ENCODE peak calls at places on chromosomes 11 and 22, in eight cellular contexts. G is pulmonary artery endothelial cell; T is stimulated activated CD8-positive, alpha-beta memory T cell treated with anti-CD3 and anti-CD28 coated beads, Interleukin-7, amount 100 ng/mL, for 1 hour; R is stimulated activated CD4-positive, alpha-beta T cell treated with anti-CD3 and anti-CD28 coated beads, Interleukin-1b, Interleukin-23, amount 100 ng/mL, for 48 hours; E is fibroblast of the aortic adventitia; N is NCI-H748 treated with DMSO at 0.1 percent for 48 hours; V is M059J; F is mesothelial cell of epicardium. J is an unnamed sample.

GRCh38 chr11:22681281-22681812 is 14.9 kb downstream of the GAS2 start:
- DNase-seq in N (no peak), F (no peak), R (no peak), T (no peak), G (no peak), V (no peak), E (no peak), J (no peak)

GRCh38 chr11:79342686-79343085 is 98.1 kb downstream of the TENM4 start:
- DNase-seq in V (no peak), E (no peak), G (no peak), R (no peak), N (no peak), T (no peak), F (no peak), J (no peak)

GRCh38 chr11:16981651-16982194 is 32.5 kb downstream of the PLEKHA7 start:
- DNase-seq in R (no peak), F (no peak), V (peak), N (peak), G (no peak), E (peak), T (no peak), J (no peak)

GRCh38 chr11:13344818-13345217 is 67.2 kb downstream of the BMAL1 start:
- DNase-seq in R (no peak), N (no peak), G (no peak), V (no peak), E (no peak), F (no peak), T (no peak), J (no peak)

GRCh38 chr11:73229321-73230275 is 11.5 kb downstream of the P2RY2 start:
- DNase-seq in T (no peak), F (no peak), G (no peak), N (no peak), V (no peak), R (no peak), E (no peak), J (no peak)

GRCh38 chr11:112523477-112523876 is 262.8 kb upstream of the PLET1 start:
- DNase-seq in F (no peak), N (peak), T (no peak), R (no peak), E (peak), V (peak), G (no peak), J (no peak)

GRCh38 chr11:1305558-1306056 is 3.8 kb downstream of the TOLLIP start:
- DNase-seq in T (no peak), G (no peak), N (no peak), V (no peak), E (no peak), F (no peak), R (no peak), J (no peak)

GRCh38 chr22:49967333-49968241 is 7.0 kb downstream of the PIM3 start:
- DNase-seq in V (no peak), E (peak), F (no peak), T (no peak), G (no peak), N (no peak), R (peak), J (no peak)

GRCh38 chr11:130180491-130180890 is 20.9 kb downstream of the ST14 start:
- DNase-seq in N (no peak), R (no peak), G (no peak), F (no peak), T (no peak), V (peak), E (peak), J (no peak)

GRCh38 chr11:131470526-131470925 is 100.1 kb downstream of the NTM start:
- DNase-seq in N (no peak), G (no peak), E (no peak), R (no peak), V (no peak), T (no peak), F (no peak), J (no peak)

GRCh38 chr11:113778111-113778910 is 1.3 kb upstream of the CLDN25 start:
- DNase-seq in R (no peak), V (peak), E (peak), F (no peak), T (no peak), G (peak), N (no peak), J (no peak)

GRCh38 chr22:31947296-31947695 is 3.0 kb downstream of the YWHAH start:
- DNase-seq in V (peak), R (no peak), E (no peak), F (no peak), T (no peak), G (peak), N (peak), J (no peak)

GRCh38 chr11:114358711-114359110 is 41.6 kb downstream of the C11orf71 start:
- DNase-seq in T (no peak), G (no peak), R (no peak), V (no peak), E (peak), F (no peak), N (no peak), J (no peak)

GRCh38 chr11:79942071-79942470 is 501.2 kb upstream of the TENM4 start:
- DNase-seq in G (no peak), E (no peak), F (no peak), T (no peak), R (no peak), N (no peak), V (peak), J (no peak)

GRCh38 chr22:31206896-31207687 is 5.0 kb upstream of the LIMK2 start:
- DNase-seq in T (no peak), R (peak), N (no peak), E (peak), V (no peak), G (no peak), F (no peak), J (no peak)

J was measured in esophagus squamous epithelium.